ENCODE peak calls at places on chromosome 3, in eight cellular contexts. C is tibial nerve, I is type B pancreatic cell, A is IMR-90, Q is mucosa of gallbladder, H is upper lobe of right lung, N is RCC 7860, Z is RWPE1. E is an unnamed sample.

GRCh38 chr3:27354588-27355203 is 14.5 kb downstream of the NEK10 start:
- DNase-seq in N (no peak), C (no peak), Q (no peak), H (no peak), I (no peak), Z (no peak), A (no peak), E (no peak)

GRCh38 chr3:42056840-42057239 is 34.3 kb upstream of the TRAK1 start:
- DNase-seq in Q (no peak), C (no peak), N (no peak), A (no peak), I (no peak), Z (no peak), H (no peak), E (no peak)

GRCh38 chr3:16419640-16420039 is 93.9 kb downstream of the RFTN1 start:
- DNase-seq in I (no peak), N (no peak), A (peak; percentile 55), H (no peak), Q (no peak), C (no peak), Z (no peak), E (no peak)

GRCh38 chr3:181879926-181880325 is 168.2 kb downstream of the SOX2 start:
- DNase-seq in Z (no peak), C (no peak), Q (no peak), I (no peak), N (no peak), A (no peak), H (no peak), E (no peak)

GRCh38 chr3:36149447-36149865 is 230.8 kb upstream of the STAC start:
- DNase-seq in H (no peak), Q (no peak), A (no peak), Z (peak; percentile 24), C (no peak), N (no peak), I (no peak), E (no peak)

GRCh38 chr3:60933828-60934227 is 317.4 kb downstream of the FHIT start:
- DNase-seq in C (no peak), H (no peak), A (no peak), N (no peak), Z (no peak), I (no peak), Q (no peak), E (no peak)

GRCh38 chr3:195094211-195094921 is 176.6 kb downstream of the XXYLT1 start:
- DNase-seq in N (peak; percentile 7), C (no peak), I (no peak), H (peak; percentile 61), Q (no peak), A (no peak), Z (no peak), E (no peak)

GRCh38 chr3:66885326-66886000 is 112.6 kb upstream of the KBTBD8 start:
- DNase-seq in Z (peak; percentile 4), Q (peak; percentile 12), I (no peak), N (peak; percentile 88), H (no peak), C (no peak), A (peak; percentile 11), E (no peak)

GRCh38 chr3:73284432-73284831 is 223.0 kb downstream of the EBLN2 start:
- DNase-seq in A (no peak), Z (no peak), Q (no peak), C (no peak), N (no peak), H (no peak), I (no peak), E (no peak)

GRCh38 chr3:123642182-123642956 is 57.5 kb upstream of the HACD2 start:
- DNase-seq in N (peak; percentile 91), Q (peak; percentile 79), A (peak; percentile 95), Z (peak; percentile 47), I (no peak), H (peak; percentile 81), C (peak; percentile 42), E (no peak)

GRCh38 chr3:169658311-169658931 is 5.1 kb downstream of the MECOM start:
- DNase-seq in C (no peak), N (no peak), I (no peak), H (peak; percentile 72), Q (no peak), Z (no peak), A (peak; percentile 35), E (no peak)